ENCODE peak calls at places on chromosomes 5 and 9, in ten cellular contexts. T is WERI-Rb-1, M is ovary, G is tibial nerve, B is IMR-90, V is psoas muscle, U is stomach, K is gastrocnemius medialis, Y is endothelial cell of umbilical vein, P is lung. D is an unnamed sample. For H3K36me3, the result is how much of the 10 kb centered on the place peaks cover.

GRCh38 chr5:79297661-79298060 is 61.7 kb downstream of the JMY start:
- DNase-seq in T (no peak), M (no peak), G (no peak), B (peak), V (no peak), U (no peak), K (no peak), Y (no peak), P (no peak), D (no peak)

GRCh38 chr5:154791535-154791934 is 36.4 kb downstream of the LARP1 start:
- DNase-seq in T (no peak), M (no peak), G (no peak), B (no peak), V (no peak), U (no peak), K (peak), Y (no peak), P (no peak), D (no peak)

GRCh38 chr5:101437341-101437740 is 534.3 kb upstream of the ST8SIA4 start:
- DNase-seq in T (no peak), M (no peak), G (no peak), B (no peak), V (no peak), U (no peak), K (no peak), Y (no peak), P (no peak), D (no peak)

GRCh38 chr5:80216096-80216495 is 39.8 kb downstream of the SERINC5 start:
- DNase-seq in T (no peak), M (no peak), G (no peak), B (no peak), V (no peak), U (no peak), K (no peak), Y (no peak), P (no peak), D (no peak)

GRCh38 chr5:56360816-56361215 is 127.7 kb upstream of the ANKRD55 start:
- DNase-seq in T (no peak), M (no peak), G (no peak), B (no peak), V (no peak), U (no peak), K (no peak), Y (no peak), P (no peak), D (no peak)

GRCh38 chr5:14775857-14776256 is 95.7 kb downstream of the ANKH start:
- DNase-seq in T (no peak), M (no peak), G (peak), B (peak), V (peak), U (peak), K (no peak), Y (peak), P (peak), D (no peak)

GRCh38 chr9:91195372-91196012 is 166.2 kb downstream of the AUH start:
- DNase-seq in T (no peak), M (no peak), G (no peak), B (no peak), V (no peak), U (no peak), K (no peak), Y (no peak), P (peak), D (no peak)

GRCh38 chr9:32350682-32351081 is 33.8 kb upstream of the ACO1 start:
- DNase-seq in T (no peak), M (no peak), G (no peak), B (peak), V (no peak), U (no peak), K (no peak), Y (peak), P (no peak), D (no peak)

GRCh38 chr9:6549106-6549505 is 96.4 kb downstream of the GLDC start:
- DNase-seq in T (no peak), M (no peak), G (no peak), B (no peak), V (no peak), U (no peak), K (no peak), Y (no peak), P (no peak), D (no peak)

GRCh38 chr5:15377573-15378340 is 122.2 kb upstream of the FBXL7 start:
- DNase-seq in T (no peak), M (no peak), G (no peak), B (no peak), V (no peak), U (no peak), K (no peak), Y (no peak), P (no peak), D (no peak)

GRCh38 chr5:115549154-115549553 is 4.6 kb upstream of the FEM1C start:
- DNase-seq in T (peak), M (no peak), G (no peak), B (peak), V (no peak), U (no peak), K (no peak), Y (peak), P (no peak), D (no peak)
- TF ChIP-seq CTCF in T (peak), M (no peak), G (no peak), B (peak), V (no peak), U (no peak), K (no peak), Y (peak), P (no peak), D (no peak)

DNA sequence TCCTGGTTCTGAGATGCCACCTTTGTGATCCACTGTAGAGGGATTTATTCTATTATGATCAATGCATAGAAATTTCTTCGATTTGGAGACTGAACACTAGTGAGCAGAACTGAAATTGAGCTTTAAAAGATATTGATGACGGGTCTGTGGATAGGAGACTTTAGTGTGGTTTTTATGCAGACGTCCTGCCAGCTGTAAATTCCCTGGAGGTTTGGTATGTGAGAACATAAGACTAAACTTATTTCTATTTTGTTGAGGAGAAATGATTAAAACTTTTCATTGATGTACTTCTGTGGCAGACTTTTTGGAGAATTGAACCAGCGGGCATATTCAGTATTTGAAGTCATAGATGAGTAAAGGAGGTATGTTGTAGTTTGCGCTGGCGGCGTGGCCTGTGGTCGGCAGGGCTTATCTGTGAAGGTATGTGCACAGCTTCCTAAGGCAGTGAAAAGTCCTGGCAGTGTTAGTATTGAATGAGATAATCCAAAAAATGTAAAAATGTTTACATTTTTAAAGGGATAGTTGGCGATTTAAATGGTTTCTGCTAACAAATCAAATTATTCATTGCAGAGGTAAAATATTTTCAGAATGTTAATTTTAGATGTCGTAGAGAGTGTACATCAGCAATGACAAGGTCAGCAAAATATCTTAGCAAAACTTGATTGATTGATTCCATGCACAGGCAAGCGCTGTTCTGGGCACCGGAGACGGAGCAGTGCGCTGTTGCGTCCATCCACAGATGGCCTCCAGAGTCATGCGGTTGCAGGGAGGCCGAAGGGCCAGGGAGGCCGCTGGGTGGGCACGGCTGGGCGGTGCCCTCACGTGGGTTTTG is 20.4 kb downstream of the TENT4A start:
- DNase-seq in T (no peak), M (peak), G (no peak), B (peak), V (no peak), U (no peak), K (no peak), Y (peak), P (no peak), D (no peak)
- H3K36me3 ChIP-seq in T (under half), M (under half), G (under half), B (under half), V (under half), U (under half), K (under half), Y (under half), P (under half), D (under half)

DNA sequence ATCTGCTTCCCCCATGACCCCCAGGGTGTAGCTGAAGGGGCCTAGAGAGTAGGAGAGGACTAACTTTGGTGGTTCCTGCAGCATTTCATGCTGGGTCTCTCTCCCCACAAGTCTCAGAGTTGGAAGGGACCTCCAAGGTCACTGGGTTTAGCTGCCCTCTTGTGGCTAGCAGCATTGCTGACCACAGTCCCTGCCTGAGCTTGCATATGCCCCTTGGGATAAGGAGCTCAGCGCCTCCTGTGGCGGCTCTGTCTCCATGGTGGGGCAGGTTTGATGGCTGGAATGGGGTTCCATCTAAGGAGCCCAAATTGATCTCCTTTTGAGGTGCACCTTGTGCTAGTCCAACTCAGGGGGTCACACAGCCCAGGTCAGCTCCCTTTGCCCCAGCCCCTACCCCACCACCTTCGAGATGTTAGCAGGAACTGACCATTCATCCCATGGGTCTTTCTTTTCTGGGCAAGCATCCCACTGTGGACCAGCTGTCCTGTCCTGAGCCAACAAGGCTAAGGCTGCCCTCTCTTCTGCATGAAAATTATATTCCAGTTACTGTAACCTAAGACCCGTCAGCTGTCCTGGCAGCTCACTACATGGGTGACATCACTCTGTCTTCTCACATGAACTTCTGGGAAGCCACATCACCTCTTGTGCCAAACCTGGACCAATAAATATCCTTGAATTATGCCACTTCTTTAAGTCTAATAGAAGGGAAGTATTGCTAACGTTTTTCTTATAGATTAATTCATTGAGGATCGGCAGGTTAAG is 196.2 kb downstream of the HSPA4 start:
- DNase-seq in T (peak), M (no peak), G (no peak), B (peak), V (peak), U (no peak), K (peak), Y (peak), P (no peak), D (peak)
- TF ChIP-seq CTCF in T (peak), M (no peak), G (no peak), B (peak), V (peak), U (no peak), K (peak), Y (peak), P (no peak), D (peak)

GRCh38 chr9:131234799-131235479 is 41.4 kb downstream of the FAM78A start:
- DNase-seq in T (no peak), M (no peak), G (no peak), B (no peak), V (no peak), U (no peak), K (no peak), Y (no peak), P (no peak), D (no peak)
- H3K36me3 ChIP-seq in T (half or more), M (under half), G (under half), B (under half), V (under half), U (half or more), K (under half), Y (under half), P (under half), D (under half)

GRCh38 chr5:180395540-180396274 is 42.6 kb upstream of the GFPT2 start:
- DNase-seq in T (no peak), M (no peak), G (no peak), B (no peak), V (peak), U (no peak), K (peak), Y (no peak), P (no peak), D (no peak)
- TF ChIP-seq CTCF in T (no peak), M (no peak), G (no peak), B (no peak), V (no peak), U (no peak), K (no peak), Y (no peak), P (no peak), D (no peak)

GRCh38 chr5:173497685-173498084 is 118.8 kb downstream of the BOD1 start:
- DNase-seq in T (no peak), M (no peak), G (no peak), B (no peak), V (no peak), U (no peak), K (no peak), Y (no peak), P (no peak), D (no peak)
- H3K36me3 ChIP-seq in T (under half), M (under half), G (under half), B (under half), V (under half), U (under half), K (under half), Y (under half), P (under half), D (under half)

DNA sequence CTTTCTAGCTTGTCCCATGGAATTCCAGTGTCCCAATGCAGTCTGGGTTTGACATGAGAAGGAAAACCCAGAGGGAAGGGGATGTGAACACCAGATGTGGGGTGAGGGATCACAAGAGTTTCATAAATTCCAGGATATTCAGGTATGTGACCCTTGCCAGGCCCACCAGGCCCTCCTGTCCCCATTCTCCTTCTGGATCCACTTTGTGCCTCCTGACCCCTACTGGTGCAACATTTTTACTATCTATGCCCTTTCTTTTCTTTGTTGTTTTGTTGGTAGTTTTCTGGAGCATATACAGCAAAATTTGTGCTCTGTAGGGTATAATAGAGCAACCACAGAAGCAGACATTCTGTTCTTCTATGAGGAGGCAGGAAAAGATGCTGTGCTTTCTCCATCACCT is 597.0 kb upstream of the GRAMD2B start:
- DNase-seq in T (no peak), M (no peak), G (no peak), B (no peak), V (no peak), U (no peak), K (no peak), Y (no peak), P (no peak), D (no peak)
- TF ChIP-seq CTCF in T (peak), M (no peak), G (no peak), B (peak), V (no peak), U (no peak), K (no peak), Y (no peak), P (no peak), D (no peak)

GRCh38 chr9:128979111-128979510 is 31.6 kb downstream of the NUP188 start:
- DNase-seq in T (no peak), M (no peak), G (no peak), B (no peak), V (no peak), U (no peak), K (no peak), Y (no peak), P (no peak), D (no peak)
- H3K36me3 ChIP-seq in T (half or more), M (under half), G (under half), B (under half), V (under half), U (half or more), K (half or more), Y (under half), P (half or more), D (under half)

GRCh38 chr5:67971223-67971830 is 244.2 kb upstream of the PIK3R1 start:
- DNase-seq in T (no peak), M (peak), G (no peak), B (peak), V (peak), U (no peak), K (peak), Y (no peak), P (no peak), D (peak)

GRCh38 chr5:67972027-67972822 is 243.3 kb upstream of the PIK3R1 start:
- DNase-seq in T (no peak), M (no peak), G (no peak), B (no peak), V (no peak), U (no peak), K (no peak), Y (no peak), P (no peak), D (no peak)

GRCh38 chr5:67976812-67977455 is 238.6 kb upstream of the PIK3R1 start:
- DNase-seq in T (no peak), M (no peak), G (no peak), B (no peak), V (no peak), U (no peak), K (no peak), Y (no peak), P (no peak), D (no peak)

GRCh38 chr5:67969631-67970030 is 245.9 kb upstream of the PIK3R1 start:
- DNase-seq in T (no peak), M (no peak), G (no peak), B (no peak), V (no peak), U (no peak), K (no peak), Y (no peak), P (no peak), D (no peak)

GRCh38 chr5:67974054-67974453 is 241.5 kb upstream of the PIK3R1 start:
- DNase-seq in T (no peak), M (no peak), G (no peak), B (no peak), V (no peak), U (no peak), K (no peak), Y (no peak), P (no peak), D (no peak)
- TF ChIP-seq CTCF in T (no peak), M (no peak), G (no peak), B (no peak), V (no peak), U (no peak), K (no peak), Y (no peak), P (no peak), D (no peak)

DNA sequence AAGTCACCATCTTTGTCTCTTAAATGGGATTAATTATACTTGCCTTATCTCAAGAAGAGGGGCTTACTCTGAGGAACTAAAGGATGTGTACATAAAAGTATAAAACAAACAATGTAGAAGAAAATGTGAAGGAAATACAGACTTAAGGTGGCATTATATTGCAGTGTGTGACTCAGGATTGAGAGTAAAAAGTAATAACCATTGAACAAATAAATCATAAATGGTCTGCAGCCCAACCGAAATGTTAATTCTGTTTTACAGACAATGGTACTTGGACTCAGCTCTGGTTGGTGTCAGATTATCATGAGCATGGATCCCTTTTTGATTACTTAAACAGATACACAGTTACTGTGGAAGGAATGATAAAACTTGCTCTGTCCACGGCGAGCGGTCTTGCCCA is 37.4 kb downstream of the TGFBR1 start:
- DNase-seq in T (no peak), M (no peak), G (no peak), B (no peak), V (no peak), U (no peak), K (no peak), Y (no peak), P (no peak), D (no peak)
- H3K36me3 ChIP-seq in T (half or more), M (under half), G (under half), B (half or more), V (under half), U (half or more), K (half or more), Y (under half), P (under half), D (under half)

D was measured in right lobe of liver.